ENCODE peak calls at places on chromosomes 5 and 9, in six cellular contexts. D is Peyer's patch, R is cardiac muscle cell, V is brain microvascular endothelial cell, S is upper lobe of right lung, W is esophagus muscularis mucosa. A is an unnamed sample.

GRCh38 chr9:16505159-16505558 is 365.3 kb downstream of the BNC2 start:
- DNase-seq in D (no peak), R (peak; percentile 52), V (peak; percentile 82), S (no peak), W (no peak), A (no peak)

GRCh38 chr5:41707853-41708603 is 162.2 kb downstream of the OXCT1 start:
- DNase-seq in D (no peak), R (peak; percentile 75), V (peak; percentile 61), S (no peak), W (no peak), A (peak; percentile 16)

GRCh38 chr9:89375181-89375760 is 57.0 kb downstream of the SECISBP2 start:
- DNase-seq in D (peak; percentile 75), R (no peak), V (peak; percentile 2), S (no peak), W (no peak), A (peak; percentile 76)

GRCh38 chr9:84556556-84556955 is 113.0 kb upstream of the NTRK2 start:
- DNase-seq in D (no peak), R (no peak), V (no peak), S (no peak), W (no peak), A (no peak)

GRCh38 chr9:68925175-68925574 is 88.7 kb downstream of the PRKACG start:
- DNase-seq in D (no peak), R (no peak), V (no peak), S (no peak), W (no peak), A (no peak)

GRCh38 chr5:63346451-63346850 is 615.8 kb downstream of the HTR1A start:
- DNase-seq in D (no peak), R (no peak), V (no peak), S (no peak), W (no peak), A (no peak)

GRCh38 chr9:95021166-95021886 is 294.8 kb downstream of the AOPEP start:
- DNase-seq in D (no peak), R (no peak), V (no peak), S (no peak), W (no peak), A (no peak)

GRCh38 chr5:178199581-178200434 is 4.5 kb upstream of the HNRNPAB start:
- DNase-seq in D (no peak), R (no peak), V (no peak), S (no peak), W (no peak), A (no peak)

GRCh38 chr5:37777472-37778135 is 62.2 kb downstream of the GDNF start:
- DNase-seq in D (no peak), R (peak; percentile 48), V (peak; percentile 27), S (no peak), W (no peak), A (no peak)

GRCh38 chr5:138338411-138339085 is 482 bp downstream of the FAM53C start:
- DNase-seq in D (no peak), R (no peak), V (no peak), S (no peak), W (no peak), A (no peak)

GRCh38 chr9:80146466-80146865 is 574.7 kb downstream of the TLE4 start:
- DNase-seq in D (no peak), R (no peak), V (peak; percentile 22), S (no peak), W (no peak), A (no peak)

GRCh38 chr9:6076856-6077255 is 61.4 kb upstream of the RANBP6 start:
- DNase-seq in D (no peak), R (peak; percentile 73), V (no peak), S (no peak), W (no peak), A (no peak)

GRCh38 chr5:151208481-151208914 is 15.4 kb downstream of the CCDC69 start:
- DNase-seq in D (peak; percentile 15), R (peak; percentile 50), V (no peak), S (no peak), W (peak; percentile 90), A (no peak)

GRCh38 chr5:38734353-38734752 is 111.5 kb upstream of the OSMR start:
- DNase-seq in D (no peak), R (no peak), V (no peak), S (no peak), W (peak; percentile 72), A (no peak)

GRCh38 chr5:103119765-103120606 is at the start of the genes GIN1 and PPIP5K2:
- DNase-seq in D (peak; percentile 94), R (peak; percentile 99), V (peak; percentile 99), S (peak; percentile 97), W (peak; percentile 98), A (peak; percentile 99)

GRCh38 chr5:59483971-59484472 is 409.5 kb downstream of the PDE4D start:
- DNase-seq in D (no peak), R (no peak), V (peak; percentile 54), S (no peak), W (no peak), A (no peak)

GRCh38 chr5:158700997-158701391 is 398.7 kb downstream of the EBF1 start:
- DNase-seq in D (no peak), R (no peak), V (no peak), S (no peak), W (no peak), A (no peak)

GRCh38 chr5:76607353-76607871 is 15.8 kb downstream of the F2RL2 start:
- DNase-seq in D (no peak), R (peak; percentile 59), V (no peak), S (no peak), W (no peak), A (no peak)
- H3K4me3 ChIP-seq in D (no peak overlapping the region), R (no peak overlapping the region), V (no peak overlapping the region), S (no peak overlapping the region), W (no peak overlapping the region), A (no peak overlapping the region)

GRCh38 chr5:96753017-96753397 is 54.7 kb downstream of the ERAP1 start:
- DNase-seq in D (no peak), R (no peak), V (no peak), S (no peak), W (no peak), A (no peak)
- H3K36me3 ChIP-seq in D (no peaks in the 10 kb centered on the region), R (peaks cover 33% of the 10 kb centered on the region), V (peaks cover 79% of the 10 kb centered on the region), S (peaks cover 81% of the 10 kb centered on the region), W (peaks cover 71% of the 10 kb centered on the region), A (peaks cover 94% of the 10 kb centered on the region)

GRCh38 chr5:175444060-175444904 is at the start of gene DRD1:
- DNase-seq in D (no peak), R (peak; percentile 18), V (no peak), S (peak; percentile 69), W (peak; percentile 90), A (peak; percentile 35)
- H3K4me3 ChIP-seq in D (peak within 1 kb of the TSS; percentile 44), R (peak within 1 kb of the TSS; percentile 47), V (no peak within 1 kb of the TSS), S (peak within 1 kb of the TSS; percentile 45), W (peak within 1 kb of the TSS; percentile 34), A (no peak within 1 kb of the TSS)

DNA sequence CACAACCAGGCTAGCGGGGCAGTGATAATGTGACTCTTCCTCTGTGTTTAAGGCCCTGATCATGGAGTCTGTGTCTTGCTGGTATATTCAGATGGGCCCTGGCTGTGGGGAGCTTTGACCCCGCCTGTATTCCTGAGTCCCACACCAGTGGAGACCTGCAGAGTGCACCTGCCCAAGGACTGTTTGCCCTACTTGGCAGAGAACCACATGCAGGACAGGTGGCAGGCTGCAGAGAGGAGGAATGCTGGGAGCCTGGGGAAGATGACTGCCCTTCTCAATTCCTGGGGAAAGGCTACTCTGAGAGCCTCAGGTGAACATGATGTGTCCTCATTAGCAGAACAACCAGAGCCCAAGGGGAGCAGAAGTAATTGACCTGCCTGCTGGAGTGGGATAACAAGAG is 36.2 kb downstream of the IARS1 start:
- DNase-seq in D (no peak), R (no peak), V (no peak), S (no peak), W (no peak), A (no peak)
- H3K36me3 ChIP-seq in D (no peaks in the 10 kb centered on the region), R (peaks cover 75% of the 10 kb centered on the region), V (peaks cover 90% of the 10 kb centered on the region), S (peaks cover 100% of the 10 kb centered on the region), W (peaks cover 83% of the 10 kb centered on the region), A (peaks cover 96% of the 10 kb centered on the region)

GRCh38 chr9:100474950-100475276 is 2.0 kb downstream of the TMEFF1 start:
- DNase-seq in D (no peak), R (no peak), V (no peak), S (no peak), W (no peak), A (no peak)
- H3K4me3 ChIP-seq in D (no peak overlapping the region), R (peak overlapping the region; percentile 91), V (no peak overlapping the region), S (no peak overlapping the region), W (no peak overlapping the region), A (no peak overlapping the region)

GRCh38 chr9:128342971-128343680 is 2.8 kb downstream of the SLC27A4 start:
- DNase-seq in D (no peak), R (no peak), V (no peak), S (no peak), W (no peak), A (no peak)
- H3K36me3 ChIP-seq in D (no peaks in the 10 kb centered on the region), R (peaks cover 18% of the 10 kb centered on the region), V (peaks cover 46% of the 10 kb centered on the region), S (peaks cover 54% of the 10 kb centered on the region), W (peaks cover 51% of the 10 kb centered on the region), A (peaks cover 32% of the 10 kb centered on the region)

GRCh38 chr5:157248771-157249475 is 17.0 kb upstream of the CYFIP2 start:
- DNase-seq in D (no peak), R (no peak), V (no peak), S (no peak), W (no peak), A (peak; percentile 66)
- H3K4me3 ChIP-seq in D (no peak overlapping the region), R (no peak overlapping the region), V (no peak overlapping the region), S (no peak overlapping the region), W (no peak overlapping the region), A (peak overlapping the region; percentile 66)

A was measured in CD4-positive, CD25-positive, alpha-beta regulatory T cell.